ENCODE peak calls at places on chromosomes 1 and 21, in seven cellular contexts. P, Y, T, X, K, E and J are unnamed samples.

GRCh38 chr1:215473943-215474342 is 93.2 kb upstream of the KCTD3 start:
- DNase-seq in K (no peak), P (no peak), E (no peak), T (no peak), Y (no peak), X (no peak), J (no peak)

GRCh38 chr1:14100444-14100843 is 400.5 kb downstream of the PRDM2 start:
- DNase-seq in K (no peak), P (no peak), Y (no peak), E (no peak), T (no peak), X (no peak), J (no peak)

GRCh38 chr1:100622037-100622436 is 84.1 kb downstream of the GPR88 start:
- DNase-seq in K (no peak), P (no peak), E (peak; percentile 74), Y (no peak), T (peak; percentile 70), X (no peak), J (no peak)

GRCh38 chr1:211935448-211935970 is 99.8 kb downstream of the INTS7 start:
- DNase-seq in Y (no peak), E (no peak), T (no peak), P (no peak), K (peak; percentile 18), X (peak; percentile 85), J (peak; percentile 24)

GRCh38 chr1:56375184-56375837 is 204.1 kb downstream of the PLPP3 start:
- DNase-seq in X (no peak), P (peak; percentile 61), Y (no peak), E (no peak), K (no peak), T (no peak), J (no peak)

GRCh38 chr1:7069888-7070287 is 284.6 kb downstream of the CAMTA1 start:
- DNase-seq in P (no peak), Y (no peak), T (no peak), E (peak; percentile 64), K (no peak), X (no peak), J (no peak)

GRCh38 chr1:202710070-202711025 is at the start of gene SYT2:
- DNase-seq in E (peak; percentile 87), T (no peak), Y (peak; percentile 50), X (no peak), P (peak; percentile 75), K (no peak), J (peak; percentile 22)

GRCh38 chr1:215114154-215114933 is 31.8 kb downstream of the KCNK2 start:
- DNase-seq in Y (no peak), T (peak; percentile 87), X (no peak), E (no peak), P (peak; percentile 90), K (no peak), J (no peak)

GRCh38 chr1:214002472-214002871 is 14.7 kb downstream of the PROX1 start:
- DNase-seq in T (peak; percentile 54), Y (no peak), E (peak; percentile 12), K (no peak), X (no peak), P (peak; percentile 95), J (no peak)

GRCh38 chr1:10975567-10976326 is 36.7 kb upstream of the TARDBP start:
- DNase-seq in E (peak; percentile 95), P (no peak), X (no peak), K (no peak), Y (peak; percentile 80), T (peak; percentile 85), J (no peak)

GRCh38 chr1:201022824-201023516 is 544 bp downstream of the KIF21B start:
- DNase-seq in T (no peak), E (peak; percentile 69), K (peak; percentile 45), X (peak; percentile 30), P (no peak), Y (no peak), J (peak; percentile 30)

GRCh38 chr1:25890249-25891034 is 14.9 kb upstream of the PAQR7 start:
- DNase-seq in Y (no peak), P (no peak), T (peak; percentile 96), K (no peak), E (peak; percentile 97), X (no peak), J (no peak)

GRCh38 chr1:119646521-119647227 is 1.4 kb downstream of the ZNF697 start:
- DNase-seq in T (peak; percentile 43), K (no peak), P (peak; percentile 28), X (no peak), E (peak; percentile 75), Y (no peak), J (no peak)

GRCh38 chr1:19756480-19756879 is 43.2 kb downstream of the TMCO4 start:
- DNase-seq in T (no peak), E (no peak), K (no peak), P (no peak), Y (no peak), X (no peak), J (no peak)

GRCh38 chr1:14238472-14239059 is 359.9 kb upstream of the KAZN start:
- DNase-seq in X (no peak), Y (peak; percentile 85), E (no peak), T (no peak), P (no peak), K (no peak), J (no peak)

GRCh38 chr1:227934476-227935313 is 13.0 kb downstream of the WNT9A start:
- DNase-seq in T (peak; percentile 94), X (no peak), P (no peak), K (no peak), E (peak; percentile 94), Y (peak; percentile 72), J (peak; percentile 59)

GRCh38 chr21:46320331-46320801 is 3.3 kb downstream of the C21orf58 start:
- DNase-seq in P (no peak), X (no peak), E (no peak), T (no peak), K (no peak), Y (no peak), J (no peak)

GRCh38 chr1:56216173-56216572 is 363.2 kb downstream of the PLPP3 start:
- DNase-seq in E (no peak), X (no peak), P (no peak), T (no peak), K (no peak), Y (no peak), J (no peak)

GRCh38 chr1:29786195-29786594 is 549.9 kb downstream of the PTPRU start:
- DNase-seq in E (no peak), P (peak; percentile 2), Y (no peak), T (no peak), X (no peak), K (no peak), J (no peak)

GRCh38 chr21:37153193-37153934 is 80.3 kb downstream of the TTC3 start:
- DNase-seq in T (peak; percentile 63), K (no peak), E (no peak), Y (no peak), X (no peak), P (no peak), J (no peak)

GRCh38 chr1:43153443-43153842 is 18.6 kb downstream of the EBNA1BP2 start:
- DNase-seq in T (no peak), E (no peak), Y (no peak), P (no peak), X (no peak), K (no peak), J (no peak)

GRCh38 chr1:62964141-62964540 is 180.2 kb downstream of the ATG4C start:
- DNase-seq in X (no peak), E (no peak), T (no peak), P (no peak), K (no peak), Y (no peak), J (no peak)

GRCh38 chr1:219329606-219330005 is 155.9 kb downstream of the LYPLAL1 start:
- DNase-seq in E (no peak), T (peak; percentile 38), P (no peak), X (no peak), Y (no peak), K (no peak), J (no peak)

GRCh38 chr1:246811985-246812384 is 87.8 kb downstream of the SCCPDH start:
- DNase-seq in K (no peak), X (no peak), P (no peak), T (no peak), Y (no peak), E (no peak), J (no peak)

GRCh38 chr1:235866207-235866912 is at the start of gene LYST:
- DNase-seq in X (peak; percentile 74), E (peak; percentile 66), T (peak; percentile 59), P (peak; percentile 42), K (peak; percentile 54), Y (peak; percentile 66), J (peak; percentile 57)

GRCh38 chr21:34807146-34807880 is 138.5 kb downstream of the CLIC6 start:
- DNase-seq in Y (no peak), T (peak; percentile 97), K (no peak), P (no peak), E (peak; percentile 75), X (peak; percentile 23), J (peak; percentile 63)

GRCh38 chr1:29962831-29963247 is 726.5 kb downstream of the PTPRU start:
- DNase-seq in P (no peak), T (no peak), K (no peak), Y (no peak), E (peak; percentile 54), X (no peak), J (no peak)

GRCh38 chr1:92837062-92837461 is 5.2 kb downstream of the RPL5 start:
- DNase-seq in Y (no peak), X (no peak), T (no peak), E (no peak), P (no peak), K (no peak), J (no peak)

GRCh38 chr1:5009376-5010065 is 355.1 kb downstream of the AJAP1 start:
- DNase-seq in T (no peak), X (no peak), P (no peak), K (no peak), Y (no peak), E (no peak), J (no peak)

GRCh38 chr1:225762444-225762843 is 15.2 kb upstream of the SRP9 start:
- DNase-seq in X (no peak), K (no peak), T (no peak), P (no peak), Y (no peak), E (peak; percentile 96), J (no peak)

GRCh38 chr1:76759950-76760349 is 107.3 kb upstream of the ST6GALNAC5 start:
- DNase-seq in T (peak; percentile 17), K (no peak), E (no peak), X (no peak), Y (no peak), P (peak; percentile 93), J (no peak)

GRCh38 chr1:26833432-26834405 is 7.2 kb downstream of the ZDHHC18 start:
- DNase-seq in E (peak; percentile 45), Y (peak; percentile 64), X (peak; percentile 76), P (no peak), T (no peak), K (peak; percentile 90), J (peak; percentile 78)

GRCh38 chr1:52348704-52349301 is 17.2 kb downstream of the CC2D1B start:
- DNase-seq in Y (no peak), X (no peak), K (no peak), T (peak; percentile 30), P (peak; percentile 5), E (peak; percentile 92), J (no peak)

GRCh38 chr1:206540044-206540758 is 32.9 kb downstream of the RASSF5 start:
- DNase-seq in P (no peak), T (no peak), X (no peak), Y (no peak), K (no peak), E (no peak), J (no peak)

GRCh38 chr1:218585565-218586184 is 240.5 kb downstream of the TGFB2 start:
- DNase-seq in K (no peak), E (peak; percentile 98), X (no peak), P (no peak), T (peak; percentile 84), Y (no peak), J (no peak)

GRCh38 chr1:70459502-70460225 is 48.6 kb downstream of the CTH start:
- DNase-seq in E (peak; percentile 78), T (peak; percentile 69), X (no peak), P (no peak), K (no peak), Y (no peak), J (no peak)